ENCODE peak calls at places on chromosomes 2 and 18, in four cellular contexts. S is Peyer's patch, Y is spleen, K is heart left ventricle. C is an unnamed sample.

GRCh38 chr18:3758531-3758930 is 308.6 kb downstream of the TGIF1 start:
- DNase-seq in S (no peak), Y (no peak), K (no peak), C (peak)

GRCh38 chr2:40367652-40368051 is 84.2 kb downstream of the SLC8A1 start:
- DNase-seq in S (no peak), Y (no peak), K (no peak), C (no peak)

GRCh38 chr2:211860224-211860623 is 678.4 kb downstream of the ERBB4 start:
- DNase-seq in S (no peak), Y (no peak), K (no peak), C (no peak)

GRCh38 chr2:240557808-240558207 is at the start of gene ANKMY1:
- DNase-seq in S (peak), Y (peak), K (peak), C (peak)

GRCh38 chr2:65576861-65577601 is 144.6 kb upstream of the SPRED2 start:
- DNase-seq in S (no peak), Y (no peak), K (no peak), C (no peak)

GRCh38 chr18:37449618-37450017 is 116.0 kb downstream of the CELF4 start:
- DNase-seq in S (no peak), Y (no peak), K (no peak), C (no peak)

GRCh38 chr2:172251231-172251630 is 148.5 kb upstream of the DLX2 start:
- DNase-seq in S (no peak), Y (no peak), K (no peak), C (no peak)

GRCh38 chr2:101820519-101820918 is 123.0 kb downstream of the MAP4K4 start:
- DNase-seq in S (no peak), Y (no peak), K (no peak), C (peak)

GRCh38 chr2:231918501-231919330 is 7.5 kb downstream of the NPPC start:
- DNase-seq in S (no peak), Y (peak), K (no peak), C (no peak)

GRCh38 chr2:186544255-186544675 is 45.6 kb upstream of the ITGAV start:
- DNase-seq in S (no peak), Y (no peak), K (no peak), C (no peak)

GRCh38 chr2:170818294-170819104 is 1.8 kb downstream of the GAD1 start:
- DNase-seq in S (no peak), Y (peak), K (no peak), C (peak)

GRCh38 chr2:95061601-95062183 is 36.2 kb downstream of the MAL start:
- DNase-seq in S (no peak), Y (peak), K (peak), C (no peak)

GRCh38 chr2:16746329-16746728 is 80.7 kb upstream of the CYRIA start:
- DNase-seq in S (no peak), Y (no peak), K (no peak), C (no peak)

GRCh38 chr2:142462291-142462690 is 331.5 kb upstream of the LRP1B start:
- DNase-seq in S (no peak), Y (no peak), K (no peak), C (no peak)

GRCh38 chr2:54435325-54435724 is 20.8 kb upstream of the SPTBN1 start:
- DNase-seq in S (no peak), Y (no peak), K (no peak), C (no peak)

GRCh38 chr2:128543036-128543435 is 224.4 kb upstream of the HS6ST1 start:
- DNase-seq in S (no peak), Y (no peak), K (no peak), C (no peak)

GRCh38 chr2:110773470-110773921 is 41.1 kb downstream of the ACOXL start:
- DNase-seq in S (no peak), Y (no peak), K (peak), C (no peak)

GRCh38 chr2:109473616-109474318 is 140.0 kb downstream of the SEPTIN10 start:
- DNase-seq in S (no peak), Y (peak), K (no peak), C (no peak)

GRCh38 chr2:160574472-160575140 is 81.0 kb upstream of the RBMS1 start:
- DNase-seq in S (no peak), Y (no peak), K (no peak), C (no peak)

GRCh38 chr2:168059758-168060157 is 187.6 kb downstream of the STK39 start:
- DNase-seq in S (no peak), Y (no peak), K (no peak), C (no peak)

GRCh38 chr18:59663096-59663495 is 34.1 kb downstream of the CCBE1 start:
- DNase-seq in S (no peak), Y (no peak), K (no peak), C (no peak)

GRCh38 chr2:26459991-26460612 is 17.8 kb downstream of the OTOF start:
- DNase-seq in S (no peak), Y (peak), K (no peak), C (no peak)

GRCh38 chr2:115757286-115757685 is 1314.8 kb downstream of the DPP10 start:
- DNase-seq in S (no peak), Y (no peak), K (no peak), C (no peak)
- TF ChIP-seq POLR2A in S (no peak), Y (no peak), K (no peak), C (no peak)

DNA sequence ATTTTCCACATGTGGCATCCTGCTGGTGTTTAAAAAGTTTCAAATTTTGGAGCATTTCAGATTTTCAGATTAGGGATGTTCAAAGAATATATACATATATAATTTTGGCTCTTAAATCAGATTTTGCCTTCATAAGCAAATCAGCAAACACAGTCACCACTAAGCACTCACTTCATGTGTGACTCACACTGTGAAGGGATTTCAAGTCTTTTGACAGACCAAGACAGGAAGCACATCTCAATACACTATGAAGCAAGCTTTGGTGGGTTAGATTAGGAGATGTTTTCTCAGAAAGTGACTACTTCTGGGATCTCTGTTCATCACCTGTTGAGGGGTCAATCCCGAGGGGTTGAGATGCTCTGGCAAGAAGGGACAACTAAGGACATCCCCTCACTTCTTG is 227.8 kb upstream of the RBBP8 start:
- DNase-seq in S (no peak), Y (no peak), K (no peak), C (no peak)
- TF ChIP-seq POLR2A in S (no peak), Y (no peak), K (no peak), C (no peak)

GRCh38 chr2:146992057-146992456 is 852.8 kb upstream of the ACVR2A start:
- DNase-seq in S (no peak), Y (no peak), K (no peak), C (no peak)
- TF ChIP-seq POLR2A in S (no peak), Y (no peak), K (no peak), C (no peak)

DNA sequence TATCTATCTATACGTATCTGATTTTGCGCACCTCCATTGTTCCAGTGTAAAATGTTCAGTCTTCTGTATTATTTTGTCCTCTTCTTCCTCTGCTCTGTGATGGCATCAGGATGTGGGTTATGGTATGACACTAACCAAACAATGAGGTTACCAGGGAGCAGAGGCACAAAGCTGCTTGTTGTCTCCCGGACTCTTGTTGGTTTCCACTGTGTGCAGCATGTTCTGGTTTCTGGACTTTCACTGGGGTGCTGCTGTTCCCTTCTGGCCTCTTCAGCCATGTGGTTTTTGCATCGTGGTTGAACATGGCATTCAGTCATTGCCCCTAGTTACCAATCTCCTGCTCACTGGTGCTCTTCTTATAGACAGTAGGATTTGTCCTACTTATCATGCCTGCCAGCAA is 665.9 kb downstream of the CBLN2 start:
- DNase-seq in S (no peak), Y (no peak), K (no peak), C (no peak)
- TF ChIP-seq POLR2A in S (no peak), Y (no peak), K (no peak), C (no peak)

GRCh38 chr2:60549250-60550150 is 4.0 kb downstream of the BCL11A start:
- DNase-seq in S (peak), Y (peak), K (peak), C (peak)
- TF ChIP-seq POLR2A in S (no peak), Y (no peak), K (no peak), C (no peak)

DNA sequence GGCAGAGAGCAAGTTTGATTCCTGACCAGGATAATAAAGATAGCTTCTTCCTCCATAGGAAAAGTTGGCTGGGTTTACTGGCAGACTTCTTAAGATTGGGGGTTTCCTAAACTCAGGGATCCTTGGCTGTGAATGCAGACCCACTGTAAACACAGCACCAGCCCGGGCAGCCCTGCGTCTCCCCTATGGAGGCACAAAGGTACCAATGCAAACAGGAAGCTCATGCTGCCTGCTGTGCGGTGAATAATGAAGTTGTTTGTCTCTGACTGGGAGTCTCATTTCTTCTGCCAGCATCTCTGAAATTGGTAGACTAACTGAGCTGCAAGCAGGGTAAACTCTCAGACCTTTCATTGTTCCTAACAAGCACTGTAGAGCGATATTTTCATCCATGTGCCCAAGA is 96.1 kb upstream of the ARHGAP28 start:
- DNase-seq in S (no peak), Y (no peak), K (no peak), C (no peak)
- TF ChIP-seq POLR2A in S (no peak), Y (no peak), K (no peak), C (no peak)

DNA sequence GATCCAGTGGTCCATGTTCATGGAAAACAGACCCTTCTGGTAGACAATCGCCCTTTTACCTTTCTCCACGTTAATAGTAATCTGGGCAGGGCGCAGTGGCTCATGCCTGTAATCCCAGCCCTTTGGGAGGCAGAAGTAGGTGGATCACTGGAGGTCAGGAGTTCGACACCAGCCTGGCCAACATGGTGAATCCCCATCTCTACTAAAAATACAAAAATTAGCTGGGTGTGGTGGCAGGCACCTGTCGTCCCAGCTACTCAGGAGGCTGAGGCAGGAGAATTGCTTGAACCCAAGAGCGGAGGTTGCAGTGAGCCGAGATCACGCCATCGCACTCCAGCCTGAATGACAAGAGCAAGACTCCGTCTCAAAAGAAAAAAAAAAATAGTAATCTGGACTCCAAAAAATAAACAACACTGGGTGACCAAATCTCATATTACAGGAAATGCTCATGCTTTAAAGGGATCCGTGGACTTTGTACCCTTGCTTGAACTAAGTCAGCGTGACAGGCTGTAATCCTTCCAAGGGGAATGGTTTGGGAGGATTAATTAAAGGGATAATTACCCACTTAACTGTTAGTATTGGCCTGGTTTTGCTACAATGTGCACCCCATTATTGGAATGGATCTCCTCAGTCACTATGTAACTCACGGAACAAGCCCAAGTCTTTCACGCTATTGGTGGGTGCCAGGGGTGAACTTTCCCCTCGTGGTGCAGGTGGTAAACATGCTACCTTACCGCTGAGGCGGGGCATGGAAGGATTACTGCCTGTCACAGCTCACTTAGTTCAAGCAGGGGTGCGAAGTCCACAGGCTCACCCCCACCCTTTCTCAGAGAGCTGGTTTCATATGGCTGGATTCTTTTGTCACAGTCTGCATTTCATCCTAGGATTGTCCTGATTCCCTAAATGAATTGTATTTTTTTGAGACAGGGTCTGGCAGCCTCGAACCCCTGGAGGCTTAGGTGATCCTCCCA is 36.7 kb downstream of the PROC start:
- DNase-seq in S (no peak), Y (no peak), K (no peak), C (no peak)
- TF ChIP-seq POLR2A in S (no peak), Y (no peak), K (no peak), C (no peak)

GRCh38 chr18:75209952-75210261 is 690 bp upstream of the TSHZ1 start:
- DNase-seq in S (no peak), Y (no peak), K (no peak), C (peak)

GRCh38 chr18:75208836-75209128 is 157 bp downstream of the PTGR3 start:
- DNase-seq in S (peak), Y (peak), K (no peak), C (no peak)

GRCh38 chr18:75208055-75208835 is 694 bp downstream of the PTGR3 start:
- DNase-seq in S (peak), Y (peak), K (peak), C (peak)

GRCh38 chr18:75210274-75211001 is at the start of gene TSHZ1:
- DNase-seq in S (peak), Y (no peak), K (peak), C (peak)

DNA sequence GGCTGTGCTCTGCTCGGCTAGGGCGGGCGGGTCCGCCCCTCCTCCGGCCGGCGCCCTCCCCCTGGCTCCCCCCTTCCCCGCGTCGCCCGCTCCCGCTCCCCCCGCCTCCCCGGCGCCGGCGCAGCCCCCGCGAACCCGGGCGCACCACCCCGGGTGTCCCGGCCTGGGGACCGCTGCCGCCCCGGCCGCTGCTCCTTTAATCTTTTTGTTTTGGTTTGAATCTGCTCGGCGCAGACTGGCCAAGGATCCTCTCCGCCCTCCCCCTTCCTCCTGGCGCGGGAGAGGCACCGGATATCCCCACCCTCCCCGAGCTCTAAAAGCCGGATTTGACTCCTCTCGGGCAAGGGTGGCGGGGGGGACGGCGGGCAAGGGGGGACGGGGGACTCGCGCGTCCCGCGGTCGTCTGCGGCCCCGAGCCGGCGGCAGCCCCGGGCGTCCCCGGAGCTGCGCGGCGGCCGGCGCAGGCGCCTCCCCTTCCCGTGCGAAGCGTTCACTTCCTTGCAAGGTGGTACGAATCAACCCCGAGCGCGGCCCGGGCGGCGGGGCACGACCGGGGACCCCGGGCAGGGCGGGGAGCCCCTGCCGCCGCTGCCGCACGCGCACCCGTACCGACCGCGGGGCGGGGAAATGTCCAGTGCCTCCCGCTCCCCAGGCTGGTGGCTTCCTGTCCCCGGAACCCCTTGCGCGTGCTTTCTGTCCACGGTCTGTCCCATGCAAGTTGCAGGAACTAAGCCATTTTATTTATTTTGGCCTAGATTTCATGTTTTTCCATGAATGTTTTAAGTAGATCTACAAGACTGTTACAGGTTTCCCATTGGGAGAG is at the start of gene PTGR3:
- DNase-seq in S (peak), Y (peak), K (peak), C (peak)
- TF ChIP-seq POLR2A in S (no peak), Y (no peak), K (no peak), C (peak)

DNA sequence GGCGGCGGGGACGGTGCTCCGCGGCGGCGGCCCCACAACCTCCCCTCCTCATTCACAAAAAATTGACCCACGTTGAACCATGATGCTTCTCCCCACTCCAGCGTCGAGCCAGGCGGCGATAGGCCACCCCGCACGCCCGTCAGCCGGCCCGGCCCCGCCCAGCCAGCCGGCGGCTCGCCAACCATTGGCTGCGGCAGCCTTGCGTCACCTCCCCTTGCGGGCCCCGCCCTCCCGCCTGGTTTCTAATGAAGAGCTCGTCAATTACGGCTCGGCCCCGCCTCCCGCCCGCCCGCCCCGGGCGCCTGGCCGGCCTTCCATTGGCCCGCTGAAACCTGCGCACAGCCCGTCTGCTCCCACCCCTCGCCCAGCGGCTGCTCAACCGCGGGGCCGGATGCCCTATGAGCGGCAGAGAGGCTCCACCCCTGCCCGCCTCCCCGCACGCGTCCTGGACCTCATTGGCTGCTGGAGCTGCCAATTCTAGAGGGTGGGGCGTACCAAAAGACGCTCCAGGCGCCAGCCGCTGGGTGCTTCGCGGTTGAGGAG is at the start of gene HDAC4:
- DNase-seq in S (peak), Y (peak), K (peak), C (peak)
- TF ChIP-seq POLR2A in S (no peak), Y (peak), K (no peak), C (no peak)

GRCh38 chr2:152763651-152764050 is 45.2 kb downstream of the ARL6IP6 start:
- DNase-seq in S (no peak), Y (no peak), K (no peak), C (no peak)
- TF ChIP-seq POLR2A in S (no peak), Y (no peak), K (no peak), C (no peak)